ENCODE peak calls at places on chromosomes 6 and 20, in six cellular contexts. J, Y, V, R, I and G are unnamed samples.

GRCh38 chr6:1390805-1391511 is 1.6 kb downstream of the FOXF2 start:
- DNase-seq in J (no peak), Y (no peak), V (no peak), R (peak; percentile 54), I (no peak), G (no peak)

GRCh38 chr6:22925304-22925835 is 356.0 kb downstream of the HDGFL1 start:
- DNase-seq in J (no peak), Y (no peak), V (no peak), R (no peak), I (no peak), G (no peak)

GRCh38 chr6:87706187-87706966 is 4.3 kb upstream of the AKIRIN2 start:
- DNase-seq in J (no peak), Y (no peak), V (no peak), R (no peak), I (no peak), G (no peak)

GRCh38 chr6:12890171-12890790 is 173.7 kb downstream of the PHACTR1 start:
- DNase-seq in J (no peak), Y (peak; percentile 19), V (no peak), R (peak; percentile 70), I (peak; percentile 24), G (peak; percentile 62)

GRCh38 chr20:61556116-61556515 is 304.1 kb downstream of the CDH4 start:
- DNase-seq in J (no peak), Y (no peak), V (no peak), R (no peak), I (no peak), G (no peak)

GRCh38 chr6:15065603-15066002 is 180.3 kb upstream of the JARID2 start:
- DNase-seq in J (no peak), Y (no peak), V (no peak), R (no peak), I (no peak), G (no peak)

GRCh38 chr6:153130515-153131036 is 506 bp downstream of the RGS17 start:
- DNase-seq in J (no peak), Y (no peak), V (no peak), R (peak; percentile 36), I (no peak), G (no peak)

GRCh38 chr6:38974389-38975133 is 74.0 kb upstream of the GLP1R start:
- DNase-seq in J (no peak), Y (no peak), V (peak; percentile 55), R (no peak), I (no peak), G (no peak)

DNA sequence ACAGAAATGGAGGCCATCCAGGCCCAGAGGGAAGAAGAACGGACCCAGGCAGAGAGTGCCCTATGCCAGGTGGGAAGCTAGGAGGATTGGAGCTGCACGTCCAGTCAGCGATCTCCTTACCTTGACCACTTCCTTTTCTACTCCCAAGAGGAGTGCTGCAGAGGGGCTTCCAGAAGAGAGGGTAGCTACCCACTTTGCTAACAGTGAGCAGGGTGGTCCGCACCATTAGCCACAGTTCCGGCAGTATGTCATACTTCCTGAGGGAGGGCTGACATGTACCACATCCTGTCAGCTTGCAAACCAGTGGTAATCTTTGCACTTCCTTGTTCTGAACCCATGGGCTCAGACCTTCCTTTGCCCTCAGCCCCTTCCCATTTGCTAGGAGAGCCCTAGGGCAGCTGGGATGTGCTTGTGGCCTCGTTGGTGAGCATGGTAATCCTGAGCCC is 35.4 kb downstream of the CEP250 start:
- DNase-seq in J (peak; percentile 51), Y (no peak), V (no peak), R (no peak), I (no peak), G (no peak)
- TF ChIP-seq SP1 in J (no peak), Y (no peak), V (no peak), R (no peak), I (no peak), G (no peak)

GRCh38 chr6:95081949-95082348 is 495.4 kb upstream of the MANEA start:
- DNase-seq in J (no peak), Y (no peak), V (no peak), R (no peak), I (no peak), G (no peak)
- TF ChIP-seq SP1 in J (no peak), Y (no peak), V (no peak), R (no peak), I (no peak), G (no peak)

DNA sequence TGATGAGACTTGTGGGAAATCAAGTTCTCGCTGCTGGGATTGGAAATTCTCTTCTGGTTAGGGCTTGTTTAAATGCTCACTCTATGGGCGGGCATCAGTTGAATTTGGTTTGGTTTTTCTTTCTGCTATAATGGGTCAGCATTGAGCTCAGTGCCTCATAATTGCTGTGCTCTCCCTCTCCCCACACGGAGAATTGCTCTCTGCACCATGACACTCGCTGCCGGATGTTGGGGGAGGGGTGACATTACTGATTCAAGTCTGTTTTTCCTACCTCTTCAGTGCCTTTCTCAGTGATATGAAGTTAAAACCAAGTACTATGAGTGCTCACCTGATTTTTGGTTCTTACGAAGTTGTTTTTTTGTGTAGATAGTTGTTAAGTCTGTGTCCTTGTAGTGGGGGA is 599.6 kb downstream of the EPM2A start:
- DNase-seq in J (no peak), Y (no peak), V (no peak), R (no peak), I (no peak), G (no peak)
- TF ChIP-seq SP1 in J (no peak), Y (no peak), V (no peak), R (no peak), I (no peak), G (no peak)

DNA sequence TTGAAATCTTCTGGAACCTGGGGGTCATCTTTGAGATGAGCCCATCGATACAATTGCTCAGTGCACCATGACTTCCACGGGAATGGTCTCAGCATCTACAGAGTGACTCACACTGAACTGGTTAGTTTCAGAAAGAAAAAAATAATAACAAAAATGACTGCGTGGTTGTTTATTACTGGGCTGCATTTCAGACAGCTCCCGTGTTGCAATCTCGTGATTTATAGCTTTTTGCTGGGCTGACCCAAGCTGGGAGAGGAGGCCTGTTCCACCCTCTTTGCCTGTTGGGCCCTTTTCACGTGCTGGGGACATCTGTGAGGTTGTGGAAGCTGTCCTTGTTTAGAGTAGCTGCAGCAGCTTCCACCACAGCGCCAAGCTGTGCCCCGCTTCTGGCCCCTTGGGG is 225.5 kb downstream of the BMP7 start:
- DNase-seq in J (no peak), Y (no peak), V (no peak), R (no peak), I (no peak), G (no peak)
- TF ChIP-seq SP1 in J (no peak), Y (no peak), V (no peak), R (no peak), I (no peak), G (no peak)

GRCh38 chr20:663315-664090 is 10.5 kb upstream of the SRXN1 start:
- DNase-seq in J (no peak), Y (no peak), V (no peak), R (peak; percentile 63), I (no peak), G (no peak)

GRCh38 chr20:664151-664550 is 11.2 kb upstream of the SRXN1 start:
- DNase-seq in J (no peak), Y (no peak), V (no peak), R (peak; percentile 36), I (no peak), G (no peak)

GRCh38 chr20:665276-665675 is 10.3 kb downstream of the SCRT2 start:
- DNase-seq in J (no peak), Y (no peak), V (no peak), R (peak; percentile 30), I (no peak), G (no peak)

GRCh38 chr20:662289-663192 is 9.5 kb upstream of the SRXN1 start:
- DNase-seq in J (no peak), Y (no peak), V (no peak), R (no peak), I (no peak), G (no peak)

GRCh38 chr20:664576-664975 is 11.0 kb downstream of the SCRT2 start:
- DNase-seq in J (no peak), Y (no peak), V (no peak), R (no peak), I (no peak), G (no peak)
- TF ChIP-seq SP1 in J (no peak), Y (no peak), V (no peak), R (no peak), I (no peak), G (no peak)

DNA sequence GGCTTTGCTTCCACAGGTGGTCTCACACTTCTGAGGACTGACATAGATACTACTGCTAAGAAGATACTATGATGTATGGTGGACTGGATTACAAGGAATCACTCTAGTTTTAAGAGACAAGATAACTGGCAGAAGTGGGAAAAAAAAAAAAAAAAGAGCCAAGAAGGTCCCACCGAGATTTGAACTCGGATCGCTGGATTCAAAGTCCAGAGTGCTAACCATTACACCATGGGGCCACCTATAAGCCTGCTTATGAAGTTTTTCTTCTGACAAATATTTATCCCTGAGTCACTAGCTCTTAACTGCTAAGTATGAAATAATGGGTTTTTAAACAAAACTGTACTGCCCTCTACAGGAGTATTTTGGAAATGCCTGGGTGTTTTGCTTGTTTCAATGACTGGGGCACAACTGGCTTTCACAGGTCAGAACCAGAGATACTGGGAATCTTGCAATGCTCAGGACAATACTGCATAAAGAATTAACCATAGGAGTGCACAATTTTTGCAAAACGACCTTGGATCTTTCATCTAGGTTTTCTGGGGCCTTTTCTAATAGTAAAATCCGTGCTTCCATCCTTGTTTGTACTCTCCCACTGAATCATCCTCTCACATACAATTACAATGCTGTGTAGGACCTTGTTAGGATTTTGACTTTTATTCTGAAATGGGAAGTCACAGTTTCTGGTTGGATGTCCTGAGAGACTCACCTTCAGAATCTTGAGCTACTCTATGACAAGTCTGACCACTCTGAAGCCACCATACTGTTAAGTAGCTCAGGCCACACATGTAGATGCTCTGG is 116.3 kb downstream of the OR2B2 start:
- DNase-seq in J (peak; percentile 91), Y (peak; percentile 90), V (peak; percentile 69), R (no peak), I (peak; percentile 95), G (peak; percentile 66)
- TF ChIP-seq SP1 in J (no peak), Y (no peak), V (no peak), R (no peak), I (no peak), G (peak; percentile 73)

DNA sequence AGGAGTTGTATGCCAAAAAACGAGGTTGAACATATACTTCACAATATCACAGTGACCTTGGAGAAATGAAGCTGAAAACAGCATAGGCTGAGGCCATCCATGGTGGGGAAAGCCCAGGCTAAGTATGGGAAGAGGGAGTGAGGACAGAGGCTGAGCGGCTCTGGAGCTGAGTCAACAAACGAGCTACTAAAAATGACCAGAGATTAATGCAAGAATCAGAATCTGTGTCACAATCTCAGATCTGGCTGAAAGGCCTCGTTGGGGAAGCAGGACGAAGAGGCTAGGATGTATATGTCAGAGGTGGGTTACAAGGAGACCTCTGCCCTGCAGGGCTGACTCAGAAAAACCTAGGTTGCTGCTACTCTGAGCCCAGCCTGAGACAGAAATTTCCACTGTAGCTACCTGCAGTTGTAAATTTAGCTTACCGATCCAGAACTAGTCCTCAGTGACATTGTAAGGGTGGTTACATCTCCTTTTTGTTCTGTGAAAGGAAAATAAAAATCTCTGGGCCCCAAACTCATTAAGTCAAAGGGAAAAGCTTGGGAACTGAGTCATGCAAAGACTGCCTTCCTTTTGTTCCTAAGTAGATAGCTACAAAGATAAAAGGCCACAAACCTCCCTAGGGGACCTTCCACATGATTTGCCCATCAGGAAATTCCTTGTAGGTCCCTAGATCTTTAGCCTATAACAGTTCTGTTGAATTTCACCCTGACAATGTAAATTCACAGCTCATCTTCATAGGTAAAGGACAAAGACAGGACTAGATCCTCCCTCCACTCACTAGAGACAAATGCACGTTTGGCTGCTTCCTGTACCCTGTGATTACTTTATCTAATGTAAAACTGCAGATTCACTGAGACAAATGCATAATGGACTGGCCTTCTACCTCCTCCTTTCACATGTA is 8.5 kb upstream of the TUBB2A start:
- DNase-seq in J (no peak), Y (no peak), V (no peak), R (no peak), I (peak; percentile 18), G (peak; percentile 67)
- TF ChIP-seq SP1 in J (no peak), Y (no peak), V (no peak), R (peak; percentile 14), I (no peak), G (no peak)